ENCODE peak calls at places on chromosomes 2 and 18, in five cellular contexts. X, V, N, E and G are unnamed samples.
A peak's percentile ranks its signal among the peaks of the same experiment; 100 is the strongest.

GRCh38 chr18:10841203-10841602 is 308.2 kb downstream of the PIEZO2 start:
- DNase-seq in X (no peak), V (no peak), N (no peak), E (no peak), G (no peak)

GRCh38 chr2:207482630-207483029 is 47.1 kb upstream of the CREB1 start:
- DNase-seq in X (no peak), V (no peak), N (no peak), E (peak; percentile 70), G (no peak)

GRCh38 chr2:27954261-27954673 is 63.7 kb downstream of the BABAM2 start:
- DNase-seq in X (no peak), V (no peak), N (no peak), E (peak; percentile 60), G (peak; percentile 22)

GRCh38 chr2:42916394-42916793 is 124.0 kb upstream of the HAAO start:
- DNase-seq in X (no peak), V (no peak), N (no peak), E (no peak), G (no peak)

GRCh38 chr2:189673661-189674373 is 653 bp upstream of the ANKAR start:
- DNase-seq in X (peak; percentile 38), V (peak; percentile 10), N (no peak), E (peak; percentile 13), G (no peak)

GRCh38 chr2:67626656-67627055 is 229.5 kb downstream of the ETAA1 start:
- DNase-seq in X (no peak), V (no peak), N (no peak), E (no peak), G (no peak)

GRCh38 chr2:230642966-230643365 is 69.7 kb upstream of the CAB39 start:
- DNase-seq in X (no peak), V (no peak), N (no peak), E (no peak), G (no peak)

GRCh38 chr2:112547333-112547732 is 5.1 kb downstream of the POLR1B start:
- DNase-seq in X (no peak), V (no peak), N (no peak), E (no peak), G (peak; percentile 20)

GRCh38 chr2:69138793-69139510 is 126.0 kb downstream of the ANTXR1 start:
- DNase-seq in X (no peak), V (no peak), N (no peak), E (peak; percentile 94), G (peak; percentile 27)

GRCh38 chr2:234964631-234965461 is 13.0 kb downstream of the SH3BP4 start:
- DNase-seq in X (no peak), V (peak; percentile 80), N (no peak), E (no peak), G (no peak)

GRCh38 chr18:54983041-54983686 is 23.9 kb upstream of the CCDC68 start:
- DNase-seq in X (peak; percentile 41), V (peak; percentile 67), N (peak; percentile 81), E (peak; percentile 82), G (peak; percentile 70)

GRCh38 chr2:40534528-40534927 is 82.6 kb upstream of the SLC8A1 start:
- DNase-seq in X (no peak), V (no peak), N (no peak), E (no peak), G (no peak)

GRCh38 chr2:25524507-25524906 is 148.9 kb downstream of the DTNB start:
- DNase-seq in X (no peak), V (no peak), N (no peak), E (no peak), G (no peak)

GRCh38 chr2:148122788-148123187 is 101.9 kb downstream of the MBD5 start:
- DNase-seq in X (no peak), V (no peak), N (no peak), E (peak; percentile 34), G (no peak)

GRCh38 chr2:15734871-15735737 is 143.4 kb downstream of the DDX1 start:
- DNase-seq in X (no peak), V (no peak), N (no peak), E (no peak), G (no peak)

GRCh38 chr18:80050797-80051196 is 16.6 kb downstream of the RBFA start:
- DNase-seq in X (no peak), V (no peak), N (no peak), E (no peak), G (no peak)

DNA sequence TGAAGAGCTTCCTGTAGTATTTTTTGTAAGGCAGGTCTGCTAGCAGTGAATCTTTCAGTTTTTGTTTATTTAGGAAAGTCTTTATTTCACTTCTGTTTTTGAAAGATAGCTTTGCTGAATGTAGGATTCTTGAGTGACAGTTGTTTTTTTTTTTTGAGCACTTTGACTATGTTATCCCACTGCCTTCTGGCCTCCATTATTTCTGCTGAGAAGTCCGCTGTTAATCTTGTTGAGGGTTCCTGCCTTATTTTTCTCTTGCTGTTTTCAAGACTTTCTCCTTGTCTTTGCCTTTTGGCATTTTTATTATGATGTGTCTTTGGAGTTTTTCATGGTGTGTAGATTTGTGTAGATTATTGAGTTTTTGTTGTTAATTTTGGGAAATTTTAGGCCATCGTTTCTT is 21.9 kb downstream of the RBFA start:
- DNase-seq in X (no peak), V (no peak), N (no peak), E (no peak), G (no peak)
- H3K9me3 ChIP-seq in X (no peaks in the 10 kb centered on the region), V (peaks cover 18% of the 10 kb centered on the region), N (peaks cover 23% of the 10 kb centered on the region), E (peaks cover 3% of the 10 kb centered on the region), G (peaks cover 7% of the 10 kb centered on the region)

GRCh38 chr2:7992612-7993596 is 689.0 kb upstream of the ID2 start:
- DNase-seq in X (no peak), V (peak; percentile 68), N (no peak), E (peak; percentile 18), G (no peak)

GRCh38 chr2:7988440-7988839 is 693.4 kb upstream of the ID2 start:
- DNase-seq in X (no peak), V (no peak), N (no peak), E (peak; percentile 32), G (no peak)

GRCh38 chr2:7994397-7994951 is 687.4 kb upstream of the ID2 start:
- DNase-seq in X (no peak), V (peak; percentile 78), N (no peak), E (no peak), G (no peak)

GRCh38 chr2:7986431-7986830 is 695.4 kb upstream of the ID2 start:
- DNase-seq in X (no peak), V (no peak), N (no peak), E (no peak), G (no peak)

GRCh38 chr2:7989823-7990222 is 692.0 kb upstream of the ID2 start:
- DNase-seq in X (no peak), V (no peak), N (no peak), E (no peak), G (no peak)
- H3K9me2 ChIP-seq in X (no peaks in the 10 kb centered on the region), V (no peaks in the 10 kb centered on the region), N (no peaks in the 10 kb centered on the region), E (no peaks in the 10 kb centered on the region), G (no peaks in the 10 kb centered on the region)

GRCh38 chr2:238774980-238775509 is 72.8 kb upstream of the TWIST2 start:
- DNase-seq in X (no peak), V (no peak), N (peak; percentile 29), E (no peak), G (no peak)

GRCh38 chr2:238773472-238773871 is 74.4 kb upstream of the TWIST2 start:
- DNase-seq in X (no peak), V (no peak), N (peak; percentile 2), E (no peak), G (no peak)

GRCh38 chr2:238777369-238778067 is 70.4 kb upstream of the TWIST2 start:
- DNase-seq in X (no peak), V (no peak), N (peak; percentile 80), E (no peak), G (no peak)

GRCh38 chr2:238776003-238776640 is 71.8 kb upstream of the TWIST2 start:
- DNase-seq in X (no peak), V (no peak), N (peak; percentile 40), E (no peak), G (no peak)

GRCh38 chr2:238775591-238775990 is 72.3 kb upstream of the TWIST2 start:
- DNase-seq in X (no peak), V (no peak), N (peak; percentile 34), E (no peak), G (no peak)
- H3K9me3 ChIP-seq in X (no peaks in the 10 kb centered on the region), V (no peaks in the 10 kb centered on the region), N (no peaks in the 10 kb centered on the region), E (no peaks in the 10 kb centered on the region), G (no peaks in the 10 kb centered on the region)

DNA sequence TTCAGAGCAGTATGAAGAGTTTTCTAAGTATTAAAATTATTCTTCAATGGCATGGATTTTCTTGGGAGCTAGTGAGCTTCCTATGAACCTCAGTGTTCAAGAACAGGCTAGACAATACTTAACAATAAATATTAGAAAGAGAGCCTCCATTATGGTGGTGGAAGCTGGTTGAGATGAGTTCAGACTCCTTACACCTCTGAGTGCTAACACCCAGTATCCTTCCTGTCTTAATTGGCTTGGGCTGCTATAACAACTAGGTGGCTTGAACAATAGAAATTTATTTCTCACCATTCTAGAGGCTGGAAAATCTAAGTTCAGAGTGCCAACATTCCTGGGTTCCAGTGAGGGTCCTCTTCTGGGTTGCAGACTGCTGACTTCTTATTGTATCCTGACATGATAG is 369.4 kb upstream of the HNRNPA3 start:
- DNase-seq in X (no peak), V (no peak), N (no peak), E (no peak), G (no peak)
- H3K9me2 ChIP-seq in X (no peaks in the 10 kb centered on the region), V (no peaks in the 10 kb centered on the region), N (no peaks in the 10 kb centered on the region), E (no peaks in the 10 kb centered on the region), G (no peaks in the 10 kb centered on the region)

DNA sequence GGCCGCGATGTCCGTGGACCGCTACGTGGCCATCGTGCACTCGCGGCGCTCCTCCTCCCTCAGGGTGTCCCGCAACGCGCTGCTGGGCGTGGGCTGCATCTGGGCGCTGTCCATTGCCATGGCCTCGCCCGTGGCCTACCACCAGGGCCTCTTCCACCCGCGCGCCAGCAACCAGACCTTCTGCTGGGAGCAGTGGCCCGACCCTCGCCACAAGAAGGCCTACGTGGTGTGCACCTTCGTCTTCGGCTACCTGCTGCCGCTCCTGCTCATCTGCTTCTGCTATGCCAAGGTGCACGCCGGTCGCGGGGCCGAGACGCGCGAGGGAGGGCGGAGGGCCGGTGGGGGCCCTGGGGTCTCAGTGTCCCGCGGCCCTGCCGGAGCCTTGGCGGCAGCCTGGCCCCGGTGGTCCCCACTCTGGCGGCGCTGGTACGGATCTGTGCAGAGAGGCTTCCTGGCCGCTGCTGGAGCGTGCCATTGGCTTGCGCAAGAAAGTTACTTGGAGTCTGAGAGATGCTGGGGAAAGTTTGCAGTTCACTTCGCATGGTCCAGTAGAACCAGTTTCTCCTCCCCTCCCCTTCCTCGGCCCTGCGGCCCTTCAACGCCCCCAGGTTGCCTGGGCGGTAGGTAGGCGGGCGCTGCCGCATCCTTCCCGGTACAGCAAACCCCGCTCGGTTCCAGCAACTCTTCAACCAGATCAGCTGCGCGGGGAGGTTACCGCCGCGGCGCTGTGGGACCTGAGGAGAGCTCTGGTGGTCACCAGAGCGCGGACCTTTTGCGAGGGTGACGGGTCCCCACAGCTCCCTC is 1.5 kb downstream of the GALR1 start:
- DNase-seq in X (no peak), V (peak; percentile 24), N (no peak), E (no peak), G (no peak)
- H3K9me3 ChIP-seq in X (no peaks in the 10 kb centered on the region), V (no peaks in the 10 kb centered on the region), N (peaks cover 17% of the 10 kb centered on the region), E (no peaks in the 10 kb centered on the region), G (no peaks in the 10 kb centered on the region)

GRCh38 chr2:128639693-128640092 is 321.0 kb upstream of the HS6ST1 start:
- DNase-seq in X (no peak), V (no peak), N (peak; percentile 50), E (no peak), G (no peak)
- H3K9me2 ChIP-seq in X (no peaks in the 10 kb centered on the region), V (no peaks in the 10 kb centered on the region), N (no peaks in the 10 kb centered on the region), E (no peaks in the 10 kb centered on the region), G (no peaks in the 10 kb centered on the region)

GRCh38 chr2:37630778-37631177 is 40.7 kb downstream of the CDC42EP3 start:
- DNase-seq in X (no peak), V (no peak), N (no peak), E (no peak), G (no peak)
- H3K9me3 ChIP-seq in X (no peaks in the 10 kb centered on the region), V (no peaks in the 10 kb centered on the region), N (no peaks in the 10 kb centered on the region), E (no peaks in the 10 kb centered on the region), G (no peaks in the 10 kb centered on the region)

GRCh38 chr2:7987992-7988391 is 693.9 kb upstream of the ID2 start:
- DNase-seq in X (no peak), V (no peak), N (no peak), E (no peak), G (no peak)
- H3K9me2 ChIP-seq in X (no peaks in the 10 kb centered on the region), V (no peaks in the 10 kb centered on the region), N (no peaks in the 10 kb centered on the region), E (no peaks in the 10 kb centered on the region), G (no peaks in the 10 kb centered on the region)